ENCODE peak calls at places on chromosomes 5 and 9, in eight cellular contexts. T is left ventricle myocardium inferior; W is astrocyte of the spinal cord; V is CD8-positive, alpha-beta T cell; O is lower leg skin; A is activated B cell treated with CpG ODN at 0.5 μM for 24 hours; H is AG10803; S is GM20000. M is an unnamed sample.

GRCh38 chr9:27771803-27772545 is 198.7 kb upstream of the C9orf72 start:
- DNase-seq in O (no peak), S (no peak), V (no peak), T (no peak), W (peak; percentile 74), H (no peak), A (no peak), M (no peak)

GRCh38 chr5:100889896-100890295 is 13.2 kb downstream of the ST8SIA4 start:
- DNase-seq in T (no peak), S (no peak), A (no peak), O (no peak), W (no peak), H (no peak), V (no peak), M (no peak)

GRCh38 chr9:8845376-8845775 is 1045.8 kb upstream of the DMAC1 start:
- DNase-seq in A (no peak), H (no peak), W (no peak), T (peak; percentile 42), O (no peak), S (no peak), V (no peak), M (no peak)

GRCh38 chr5:167950126-167950721 is 341.2 kb upstream of the WWC1 start:
- DNase-seq in O (no peak), A (no peak), V (no peak), H (peak; percentile 96), W (peak; percentile 60), S (no peak), T (no peak), M (no peak)

GRCh38 chr5:83554686-83555085 is 83.1 kb downstream of the VCAN start:
- DNase-seq in V (no peak), T (no peak), W (no peak), A (no peak), O (no peak), H (no peak), S (no peak), M (no peak)

GRCh38 chr5:168360521-168361285 is 69.3 kb downstream of the WWC1 start:
- DNase-seq in W (no peak), H (no peak), A (no peak), S (no peak), T (no peak), V (no peak), O (peak; percentile 54), M (no peak)

GRCh38 chr9:105103776-105104175 is 140.7 kb upstream of the SLC44A1 start:
- DNase-seq in H (no peak), V (no peak), W (no peak), O (no peak), S (no peak), T (no peak), A (no peak), M (no peak)

GRCh38 chr5:141412853-141413539 is at the start of gene PCDHGA10:
- DNase-seq in H (peak; percentile 78), O (no peak), T (no peak), W (peak; percentile 76), A (no peak), S (peak; percentile 88), V (peak; percentile 18), M (peak; percentile 50)

GRCh38 chr9:130835441-130836298 is 616 bp downstream of the ABL1 start:
- DNase-seq in T (peak; percentile 53), S (peak; percentile 76), W (peak; percentile 58), A (peak; percentile 21), V (peak; percentile 23), H (peak; percentile 39), O (no peak), M (peak; percentile 55)

GRCh38 chr5:132223861-132224260 is 3.8 kb downstream of the P4HA2 start:
- DNase-seq in O (peak; percentile 61), W (no peak), H (no peak), S (no peak), V (no peak), T (no peak), A (no peak), M (no peak)

GRCh38 chr5:132224721-132225120 is 2.9 kb downstream of the P4HA2 start:
- DNase-seq in S (no peak), T (no peak), A (no peak), O (peak; percentile 66), V (no peak), H (peak; percentile 75), W (peak; percentile 22), M (no peak)

GRCh38 chr5:132227235-132227484 is 493 bp downstream of the P4HA2 start:
- DNase-seq in T (no peak), O (peak; percentile 94), W (no peak), H (no peak), A (no peak), V (no peak), S (no peak), M (no peak)

GRCh38 chr5:132226516-132227234 is 978 bp downstream of the P4HA2 start:
- DNase-seq in O (peak; percentile 85), H (peak; percentile 42), A (no peak), S (no peak), W (peak; percentile 47), T (no peak), V (no peak), M (no peak)

DNA sequence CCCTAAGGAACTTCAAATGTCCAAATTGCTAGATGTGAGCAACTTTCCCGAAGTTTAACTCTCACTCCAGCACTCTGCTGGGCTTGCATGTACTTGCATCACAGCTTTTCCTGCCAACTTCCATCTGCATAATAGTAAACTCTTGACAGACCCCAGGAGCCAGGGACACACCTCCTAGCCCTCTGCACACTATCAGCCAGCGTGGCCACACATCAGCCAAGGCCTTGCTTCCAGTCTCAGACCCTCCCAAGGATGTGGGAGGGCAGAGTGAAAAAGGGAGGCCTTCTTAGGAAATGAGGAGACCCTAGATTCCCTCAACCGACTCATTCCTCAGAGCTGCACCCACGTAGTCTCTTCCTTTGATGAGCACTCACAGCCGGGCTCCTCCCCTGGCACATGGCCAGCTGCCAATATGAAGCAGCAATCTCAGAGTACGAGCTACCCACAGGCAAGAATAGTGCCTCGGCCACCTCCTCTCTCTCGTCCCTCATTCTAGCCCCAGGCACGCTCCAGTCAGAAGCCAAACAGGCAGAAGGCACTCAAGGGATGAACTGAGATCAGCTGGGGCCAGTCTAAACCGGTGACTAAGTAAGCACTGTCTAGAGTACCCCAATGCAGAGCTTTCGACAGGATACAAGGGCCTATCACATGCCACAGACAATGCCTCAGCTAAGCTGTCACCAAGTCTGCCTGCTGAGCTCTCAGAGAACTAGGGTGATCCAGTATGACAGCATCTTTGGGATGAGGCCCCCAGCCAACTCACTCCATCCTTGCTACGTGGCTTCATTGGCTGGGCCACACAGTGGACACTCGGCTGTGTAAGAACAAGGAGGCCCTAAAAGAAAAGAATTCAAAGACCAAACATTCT is 2.3 kb downstream of the P4HA2 start:
- DNase-seq in T (peak; percentile 71), V (no peak), O (peak; percentile 90), A (no peak), H (peak; percentile 89), S (no peak), W (peak; percentile 73), M (peak; percentile 24)
- TF ChIP-seq CTCF in T (no peak), V (no peak), O (no peak), A (no peak), H (no peak), S (no peak), W (no peak), M (no peak)

GRCh38 chr5:77775773-77776605 is at the start of gene TBCA:
- DNase-seq in O (peak; percentile 97), V (peak; percentile 87), S (peak; percentile 92), H (peak; percentile 90), A (peak; percentile 96), W (peak; percentile 93), T (peak; percentile 87), M (peak; percentile 94)
- TF ChIP-seq CTCF in O (no peak), V (no peak), S (no peak), H (no peak), A (no peak), W (no peak), T (peak; percentile 38), M (peak; percentile 25)

GRCh38 chr9:89309608-89310485 is 1.1 kb upstream of the CKS2 start:
- DNase-seq in V (no peak), W (no peak), S (no peak), T (no peak), A (no peak), H (no peak), O (no peak), M (no peak)
- TF ChIP-seq CTCF in V (no peak), W (no peak), S (no peak), T (no peak), A (no peak), H (no peak), O (no peak), M (no peak)

DNA sequence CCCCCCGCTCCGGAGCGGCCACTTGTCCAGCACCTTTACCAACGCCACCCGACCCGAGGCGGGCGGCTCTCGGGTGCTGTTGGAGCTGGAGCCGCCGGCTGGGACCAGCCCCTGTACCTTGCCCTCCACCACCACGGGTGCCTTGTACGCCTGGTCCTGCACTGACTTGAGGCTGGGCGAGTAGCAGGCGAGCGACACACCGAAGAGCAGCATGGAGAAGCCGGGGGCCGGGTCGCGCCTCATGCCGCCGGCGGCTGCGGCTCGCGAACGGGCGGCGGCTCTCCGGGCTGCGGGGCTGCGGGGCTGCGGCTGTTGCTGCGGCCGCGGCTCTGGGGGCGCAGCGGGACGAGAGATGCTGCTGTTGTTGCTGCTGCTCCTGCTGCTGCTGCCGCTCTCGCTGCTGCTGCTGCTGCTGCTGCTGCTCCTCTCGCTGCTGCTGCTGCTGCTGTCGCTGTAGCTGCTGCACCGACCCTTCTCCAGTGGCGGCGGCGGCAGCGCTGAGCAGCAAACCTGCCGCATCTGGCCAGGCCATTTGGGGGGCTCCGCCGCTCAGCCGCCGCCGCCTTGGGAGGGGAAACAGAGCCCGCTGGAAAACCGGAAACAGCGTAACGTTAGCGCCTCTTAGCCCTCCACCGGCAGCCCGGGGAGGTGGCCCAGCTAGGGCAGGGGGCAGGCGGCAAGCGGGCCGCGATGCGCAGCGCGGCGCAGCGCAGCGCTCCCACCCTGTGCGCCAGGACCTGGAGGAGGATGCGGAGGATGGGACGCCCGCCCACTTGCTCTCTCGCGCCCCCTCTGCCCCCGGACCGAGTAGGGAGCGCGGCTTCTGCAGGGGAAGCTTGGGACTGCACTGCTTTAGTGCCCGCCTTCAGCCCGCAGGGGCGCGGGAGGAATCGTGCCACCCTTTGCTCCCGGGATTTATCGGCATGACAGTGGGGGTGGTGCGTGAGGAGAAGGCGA is at the start of gene NRG2:
- DNase-seq in H (peak; percentile 43), O (peak; percentile 92), V (peak; percentile 46), A (peak; percentile 54), W (peak; percentile 45), T (peak; percentile 80), S (peak; percentile 82), M (no peak)
- TF ChIP-seq CTCF in H (peak; percentile 59), O (no peak), V (peak; percentile 23), A (no peak), W (peak; percentile 55), T (peak; percentile 69), S (peak; percentile 50), M (peak; percentile 20)

GRCh38 chr5:72079288-72079687 is 28.0 kb upstream of the MAP1B start:
- DNase-seq in T (peak; percentile 38), A (no peak), S (peak; percentile 14), O (no peak), V (no peak), H (no peak), W (no peak), M (no peak)
- TF ChIP-seq CTCF in T (peak; percentile 11), A (no peak), S (no peak), O (no peak), V (no peak), H (peak; percentile 4), W (peak; percentile 6), M (no peak)

M was measured in DND-41.